ENCODE peak calls at places on chromosomes 3 and 15, in eight cellular contexts. X, L, T, B, P, J, N and I are unnamed samples.

GRCh38 chr15:90790057-90790456 is 72.9 kb downstream of the BLM start:
- DNase-seq in X (no peak), N (no peak), J (no peak), L (no peak), T (no peak), P (no peak), B (no peak), I (no peak)

GRCh38 chr3:156395961-156396700 is 158.8 kb downstream of the SSR3 start:
- DNase-seq in L (no peak), T (no peak), B (no peak), N (no peak), P (no peak), X (no peak), J (no peak), I (no peak)

GRCh38 chr15:89888214-89888804 is 5.5 kb downstream of the AP3S2 start:
- DNase-seq in P (no peak), T (no peak), X (peak), B (peak), L (no peak), N (peak), J (no peak), I (no peak)

GRCh38 chr15:93179072-93179471 is 90.1 kb upstream of the RGMA start:
- DNase-seq in J (no peak), X (no peak), B (no peak), P (no peak), T (no peak), N (no peak), L (no peak), I (peak)

GRCh38 chr15:90367578-90367977 is 15.5 kb downstream of the ZNF774 start:
- DNase-seq in N (peak), J (no peak), X (no peak), P (no peak), T (no peak), L (no peak), B (peak), I (no peak)

GRCh38 chr15:34726407-34727100 is 28.2 kb downstream of the GJD2 start:
- DNase-seq in L (no peak), B (peak), X (no peak), T (no peak), J (no peak), P (no peak), N (peak), I (no peak)

GRCh38 chr15:61051570-61052031 is 177.5 kb downstream of the RORA start:
- DNase-seq in X (no peak), J (no peak), B (peak), L (no peak), P (no peak), T (peak), N (peak), I (peak)

GRCh38 chr3:194312186-194312742 is 38.9 kb downstream of the CPN2 start:
- DNase-seq in B (no peak), L (no peak), J (no peak), T (no peak), P (peak), X (no peak), N (no peak), I (no peak)

GRCh38 chr3:195209836-195210551 is 61.0 kb downstream of the XXYLT1 start:
- DNase-seq in P (peak), X (no peak), J (no peak), B (peak), N (peak), L (no peak), T (no peak), I (peak)

GRCh38 chr15:75230524-75231371 is 27.4 kb upstream of the GOLGA6C start:
- DNase-seq in P (peak), J (no peak), T (no peak), N (no peak), B (no peak), L (no peak), X (no peak), I (no peak)

GRCh38 chr3:173921741-173922140 is 524.2 kb downstream of the NLGN1 start:
- DNase-seq in L (no peak), N (no peak), J (no peak), T (no peak), X (no peak), B (no peak), P (no peak), I (no peak)

GRCh38 chr3:171980578-171981270 is 58.7 kb upstream of the FNDC3B start:
- DNase-seq in N (no peak), T (no peak), B (peak), X (no peak), P (no peak), J (no peak), L (no peak), I (no peak)

GRCh38 chr3:57756528-57757401 is 656 bp downstream of the SLMAP start:
- DNase-seq in B (peak), N (peak), P (peak), J (no peak), T (no peak), X (no peak), L (peak), I (peak)

GRCh38 chr15:36878745-36879262 is 221.5 kb downstream of the MEIS2 start:
- DNase-seq in P (no peak), X (no peak), N (no peak), B (no peak), J (no peak), T (no peak), L (no peak), I (no peak)

GRCh38 chr3:126459111-126459762 is 16.5 kb downstream of the ZXDC start:
- DNase-seq in J (no peak), L (no peak), N (no peak), P (no peak), T (no peak), B (no peak), X (no peak), I (no peak)

GRCh38 chr15:39177561-39177960 is 403.3 kb upstream of the THBS1 start:
- DNase-seq in J (no peak), N (no peak), X (no peak), P (no peak), T (peak), B (no peak), L (no peak), I (no peak)

GRCh38 chr3:172140499-172141391 is 101.4 kb downstream of the FNDC3B start:
- DNase-seq in J (no peak), B (peak), N (peak), L (no peak), T (peak), P (no peak), X (no peak), I (no peak)

GRCh38 chr3:65948833-65949573 is 89.7 kb downstream of the MAGI1 start:
- DNase-seq in X (no peak), L (no peak), P (no peak), B (no peak), J (no peak), N (no peak), T (no peak), I (no peak)